ENCODE peak calls at places on chromosomes 2 and 18, in seven cellular contexts. F is GM06990; D is fibroblast of pulmonary artery; R is NCI-H2081 treated with DMSO at 0.1 percent for 48 hours; N is RCC 7860; U is activated T-helper 9 cell treated with anti-CD3 and anti-CD28 coated beads, Interleukin-2, amount 50 U/mL, for 16 hours; S is H9. E is an unnamed sample.

GRCh38 chr2:65030933-65031332 is 25.3 kb upstream of the CEP68 start:
- DNase-seq in F (no peak), D (no peak), R (no peak), N (no peak), U (no peak), S (no peak), E (no peak)

GRCh38 chr2:112216158-112216557 is 38.7 kb downstream of the ZC3H8 start:
- DNase-seq in F (no peak), D (peak; percentile 55), R (no peak), N (no peak), U (no peak), S (no peak), E (peak; percentile 37)

GRCh38 chr2:109210431-109211200 is 81.6 kb downstream of the SH3RF3 start:
- DNase-seq in F (no peak), D (peak; percentile 35), R (no peak), N (no peak), U (no peak), S (no peak), E (peak; percentile 29)

GRCh38 chr2:69164379-69164778 is 151.4 kb downstream of the ANTXR1 start:
- DNase-seq in F (no peak), D (peak; percentile 84), R (no peak), N (peak; percentile 67), U (no peak), S (no peak), E (no peak)

GRCh38 chr18:59742325-59743111 is 45.3 kb upstream of the CCBE1 start:
- DNase-seq in F (no peak), D (peak; percentile 37), R (no peak), N (peak; percentile 90), U (no peak), S (no peak), E (peak; percentile 39)

GRCh38 chr18:45547910-45548309 is 67.4 kb upstream of the SLC14A2 start:
- DNase-seq in F (no peak), D (no peak), R (no peak), N (no peak), U (no peak), S (no peak), E (no peak)

GRCh38 chr2:189440644-189440946 is 679 bp upstream of the WDR75 start:
- DNase-seq in F (no peak), D (no peak), R (no peak), N (no peak), U (no peak), S (no peak), E (no peak)

GRCh38 chr2:170162261-170162612 is 15.7 kb upstream of the MYO3B start:
- DNase-seq in F (no peak), D (no peak), R (no peak), N (peak; percentile 89), U (no peak), S (no peak), E (no peak)

GRCh38 chr18:63119647-63120046 is 199.9 kb downstream of the BCL2 start:
- DNase-seq in F (no peak), D (peak; percentile 36), R (no peak), N (peak; percentile 34), U (no peak), S (peak; percentile 45), E (no peak)

GRCh38 chr2:182509-183122 is 81.2 kb downstream of the SH3YL1 start:
- DNase-seq in F (no peak), D (no peak), R (no peak), N (no peak), U (no peak), S (no peak), E (no peak)

GRCh38 chr2:178860551-178860950 is 53.3 kb upstream of the TTN start:
- DNase-seq in F (no peak), D (peak; percentile 67), R (no peak), N (no peak), U (no peak), S (no peak), E (no peak)

E was measured in NCI-H226.